ENCODE peak calls at places on chromosome 11, in ten cellular contexts. R, Q, W, F, U, P, K, L, N and H are unnamed samples.

GRCh38 chr11:28090052-28090749 is 17.8 kb downstream of the KIF18A start:
- DNase-seq in R (no peak), Q (no peak), W (no peak), F (no peak), U (no peak), P (no peak), K (no peak), L (no peak), N (peak; percentile 50), H (no peak)

GRCh38 chr11:107468596-107468995 is 11.0 kb upstream of the CWF19L2 start:
- DNase-seq in R (no peak), Q (no peak), W (no peak), F (no peak), U (no peak), P (no peak), K (no peak), L (no peak), N (no peak), H (peak; percentile 3)

GRCh38 chr11:70463478-70464255 is 65.3 kb downstream of the CTTN start:
- DNase-seq in R (no peak), Q (no peak), W (no peak), F (no peak), U (no peak), P (no peak), K (no peak), L (no peak), N (no peak), H (no peak)

GRCh38 chr11:132895340-132895739 is 637.0 kb downstream of the OPCML start:
- DNase-seq in R (no peak), Q (no peak), W (no peak), F (no peak), U (no peak), P (no peak), K (no peak), L (no peak), N (no peak), H (no peak)

GRCh38 chr11:134578807-134579708 is 167.0 kb upstream of the B3GAT1 start:
- DNase-seq in R (no peak), Q (peak; percentile 45), W (peak; percentile 18), F (no peak), U (no peak), P (no peak), K (no peak), L (no peak), N (no peak), H (no peak)

GRCh38 chr11:88410636-88411035 is 73.1 kb upstream of the CTSC start:
- DNase-seq in R (no peak), Q (no peak), W (no peak), F (no peak), U (no peak), P (no peak), K (no peak), L (no peak), N (no peak), H (no peak)

GRCh38 chr11:35166369-35167360 is 27.7 kb downstream of the CD44 start:
- DNase-seq in R (peak; percentile 44), Q (no peak), W (peak; percentile 94), F (no peak), U (no peak), P (peak; percentile 57), K (no peak), L (no peak), N (peak; percentile 70), H (peak; percentile 44)

GRCh38 chr11:107243929-107244328 is 213.7 kb downstream of the CWF19L2 start:
- DNase-seq in R (no peak), Q (no peak), W (no peak), F (no peak), U (no peak), P (no peak), K (no peak), L (no peak), N (no peak), H (no peak)

GRCh38 chr11:60791534-60791933 is 6.4 kb downstream of the MS4A10 start:
- DNase-seq in R (no peak), Q (no peak), W (no peak), F (no peak), U (no peak), P (no peak), K (no peak), L (no peak), N (no peak), H (no peak)

GRCh38 chr11:129528296-129528695 is 152.6 kb downstream of the BARX2 start:
- DNase-seq in R (no peak), Q (no peak), W (no peak), F (no peak), U (no peak), P (no peak), K (no peak), L (no peak), N (no peak), H (no peak)

GRCh38 chr11:46391578-46392420 is at the start of gene CHRM4:
- DNase-seq in R (peak; percentile 85), Q (peak; percentile 82), W (no peak), F (no peak), U (no peak), P (peak; percentile 80), K (no peak), L (peak; percentile 53), N (peak; percentile 40), H (peak; percentile 62)

GRCh38 chr11:73508243-73509176 is 89.4 kb downstream of the FAM168A start:
- DNase-seq in R (no peak), Q (no peak), W (no peak), F (no peak), U (no peak), P (no peak), K (no peak), L (no peak), N (no peak), H (no peak)

GRCh38 chr11:117959438-117960149 is 26.6 kb upstream of the IL10RA start:
- DNase-seq in R (no peak), Q (no peak), W (no peak), F (no peak), U (no peak), P (no peak), K (no peak), L (no peak), N (no peak), H (no peak)

GRCh38 chr11:76620471-76620870 is 50.1 kb downstream of the LRRC32 start:
- DNase-seq in R (no peak), Q (no peak), W (no peak), F (no peak), U (no peak), P (no peak), K (no peak), L (no peak), N (peak; percentile 27), H (no peak)

GRCh38 chr11:114251797-114252327 is 44.3 kb upstream of the NNMT start:
- DNase-seq in R (no peak), Q (no peak), W (no peak), F (no peak), U (no peak), P (no peak), K (no peak), L (peak; percentile 74), N (no peak), H (no peak)

GRCh38 chr11:12845739-12846358 is 163.3 kb upstream of the RASSF10 start:
- DNase-seq in R (no peak), Q (no peak), W (no peak), F (peak; percentile 55), U (no peak), P (no peak), K (peak; percentile 20), L (peak; percentile 68), N (peak; percentile 17), H (no peak)
- TF ChIP-seq POLR2A in R (no peak), Q (no peak), W (no peak), F (no peak), U (no peak), P (no peak), K (no peak), L (no peak), N (no peak), H (no peak)

GRCh38 chr11:1870721-1871466 is 18.0 kb downstream of the LSP1 start:
- DNase-seq in R (no peak), Q (no peak), W (no peak), F (no peak), U (no peak), P (no peak), K (no peak), L (no peak), N (no peak), H (no peak)
- TF ChIP-seq POLR2A in R (no peak), Q (no peak), W (no peak), F (no peak), U (no peak), P (no peak), K (no peak), L (no peak), N (no peak), H (no peak)

GRCh38 chr11:90242894-90243416 is 20.1 kb upstream of the CHORDC1 start:
- DNase-seq in R (no peak), Q (no peak), W (no peak), F (no peak), U (no peak), P (no peak), K (no peak), L (no peak), N (no peak), H (no peak)
- TF ChIP-seq POLR2A in R (no peak), Q (no peak), W (no peak), F (no peak), U (no peak), P (no peak), K (no peak), L (no peak), N (no peak), H (no peak)

GRCh38 chr11:47765086-47765485 is 2.1 kb downstream of the FNBP4 start:
- DNase-seq in R (no peak), Q (no peak), W (no peak), F (no peak), U (no peak), P (no peak), K (no peak), L (no peak), N (no peak), H (peak; percentile 24)

GRCh38 chr11:47768090-47768620 is 1.0 kb upstream of the FNBP4 start:
- DNase-seq in R (peak; percentile 62), Q (no peak), W (no peak), F (peak; percentile 49), U (peak; percentile 64), P (peak; percentile 66), K (peak; percentile 51), L (peak; percentile 62), N (peak; percentile 94), H (peak; percentile 45)

DNA sequence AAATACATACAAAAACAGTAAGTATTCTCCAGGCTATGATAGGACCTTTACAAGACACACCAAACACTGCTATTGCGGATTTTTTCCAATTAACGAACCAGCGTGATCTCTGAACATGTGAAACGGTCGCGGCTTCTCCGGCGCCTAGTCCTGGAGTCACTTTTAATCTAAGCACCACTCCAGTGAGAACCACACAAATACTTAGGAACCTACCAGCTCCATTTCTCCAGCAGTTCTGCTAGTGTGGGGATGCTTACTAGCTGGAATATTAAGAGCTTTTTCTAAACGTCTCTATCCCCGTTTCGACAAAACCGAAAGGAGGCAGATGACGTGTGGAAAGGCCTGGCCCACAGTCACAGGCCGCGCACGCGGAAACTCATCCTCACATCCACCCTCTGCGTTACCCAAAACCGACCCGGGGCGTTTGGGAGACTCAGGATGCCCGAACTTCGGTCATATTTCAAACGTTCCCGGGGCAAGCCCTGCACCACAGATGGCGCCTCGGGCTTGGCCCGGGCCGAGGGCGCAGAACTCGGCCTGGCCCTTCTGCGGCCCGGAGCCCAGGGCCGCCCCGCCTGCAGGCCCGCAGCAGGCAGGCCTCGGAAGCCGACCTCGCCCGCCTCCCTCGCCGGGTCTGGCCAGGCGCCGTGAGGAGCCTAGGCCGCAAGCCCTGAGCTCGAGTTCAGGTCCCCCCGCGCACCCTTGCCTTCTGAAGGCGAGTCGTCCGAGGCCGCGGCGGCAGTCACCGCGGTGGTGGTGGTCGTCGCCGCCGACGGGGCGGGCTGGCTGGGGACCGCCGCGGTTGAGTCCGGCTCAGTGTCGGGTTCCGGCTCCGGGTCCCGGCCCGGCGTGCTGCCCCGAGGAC is 546 bp downstream of the FNBP4 start:
- DNase-seq in R (peak; percentile 35), Q (no peak), W (no peak), F (peak; percentile 79), U (peak; percentile 82), P (no peak), K (peak; percentile 67), L (peak; percentile 77), N (peak; percentile 73), H (peak; percentile 84)
- TF ChIP-seq POLR2A in R (no peak), Q (no peak), W (no peak), F (no peak), U (no peak), P (no peak), K (peak; percentile 42), L (peak; percentile 17), N (no peak), H (no peak)